ENCODE peak calls at places on chromosome 20, in six cellular contexts. One of them, this sample, is unnamed.

GRCh38 chr20:55004044-55004443 is 528.7 kb downstream of the DOK5 start:
- DNase-seq in H1: no peak
- DNase-seq in neuronal stem cell: no peak
- DNase-seq in IMR-90: no peak
- DNase-seq in trophoblast cell: no peak
- DNase-seq in mesendoderm: peak; percentile 6
- DNase-seq in this sample: no peak

GRCh38 chr20:2101057-2101934 is at the start of gene STK35:
- DNase-seq in neuronal stem cell: no peak
- DNase-seq in H1: peak; percentile 80
- DNase-seq in mesendoderm: peak; percentile 76
- DNase-seq in trophoblast cell: peak; percentile 73
- DNase-seq in IMR-90: no peak
- DNase-seq in this sample: no peak

GRCh38 chr20:24587384-24588046 is 118.1 kb downstream of the SYNDIG1 start:
- DNase-seq in neuronal stem cell: no peak
- DNase-seq in mesendoderm: no peak
- DNase-seq in trophoblast cell: no peak
- DNase-seq in IMR-90: no peak
- DNase-seq in H1: no peak
- DNase-seq in this sample: no peak

GRCh38 chr20:44034965-44035635 is 120.4 kb downstream of the TOX2 start:
- DNase-seq in H1: peak; percentile 32
- DNase-seq in trophoblast cell: no peak
- DNase-seq in mesendoderm: no peak
- DNase-seq in neuronal stem cell: no peak
- DNase-seq in IMR-90: no peak
- DNase-seq in this sample: no peak

GRCh38 chr20:40452758-40453157 is 236.3 kb downstream of the MAFB start:
- DNase-seq in H1: no peak
- DNase-seq in trophoblast cell: no peak
- DNase-seq in IMR-90: no peak
- DNase-seq in neuronal stem cell: no peak
- DNase-seq in mesendoderm: no peak
- DNase-seq in this sample: no peak

GRCh38 chr20:43015566-43015965 is 174.1 kb downstream of the PTPRT start:
- DNase-seq in H1: no peak
- DNase-seq in trophoblast cell: no peak
- DNase-seq in mesendoderm: no peak
- DNase-seq in IMR-90: no peak
- DNase-seq in neuronal stem cell: no peak
- DNase-seq in this sample: no peak

GRCh38 chr20:6685181-6685582 is 82.3 kb upstream of the BMP2 start:
- DNase-seq in IMR-90: no peak
- DNase-seq in trophoblast cell: no peak
- DNase-seq in mesendoderm: no peak
- DNase-seq in neuronal stem cell: no peak
- DNase-seq in H1: no peak
- DNase-seq in this sample: peak; percentile 43

GRCh38 chr20:57594092-57594911 is 25.9 kb downstream of the ZBP1 start:
- DNase-seq in trophoblast cell: peak; percentile 72
- DNase-seq in mesendoderm: peak; percentile 34
- DNase-seq in IMR-90: peak; percentile 8
- DNase-seq in H1: peak; percentile 93
- DNase-seq in neuronal stem cell: peak; percentile 62
- DNase-seq in this sample: peak; percentile 30

GRCh38 chr20:59043698-59044097 is 1.1 kb upstream of the PRELID3B start:
- DNase-seq in trophoblast cell: peak; percentile 62
- DNase-seq in neuronal stem cell: no peak
- DNase-seq in mesendoderm: no peak
- DNase-seq in H1: no peak
- DNase-seq in IMR-90: no peak
- DNase-seq in this sample: no peak

GRCh38 chr20:10328897-10329255 is 105.1 kb downstream of the MKKS start:
- DNase-seq in H1: no peak
- DNase-seq in trophoblast cell: no peak
- DNase-seq in neuronal stem cell: no peak
- DNase-seq in mesendoderm: no peak
- DNase-seq in IMR-90: no peak
- DNase-seq in this sample: no peak

GRCh38 chr20:11457476-11457875 is 460.2 kb upstream of the BTBD3 start:
- DNase-seq in trophoblast cell: no peak
- DNase-seq in mesendoderm: no peak
- DNase-seq in H1: no peak
- DNase-seq in IMR-90: no peak
- DNase-seq in neuronal stem cell: no peak
- DNase-seq in this sample: peak; percentile 11

GRCh38 chr20:34362502-34363061 is 491 bp upstream of the ITCH start:
- DNase-seq in neuronal stem cell: peak; percentile 6
- DNase-seq in IMR-90: no peak
- DNase-seq in trophoblast cell: peak; percentile 44
- DNase-seq in mesendoderm: no peak
- DNase-seq in H1: no peak
- DNase-seq in this sample: no peak

GRCh38 chr20:50286609-50287008 is 96.0 kb downstream of the CEBPB start:
- DNase-seq in IMR-90: peak; percentile 88
- DNase-seq in neuronal stem cell: no peak
- DNase-seq in H1: no peak
- DNase-seq in mesendoderm: peak; percentile 59
- DNase-seq in trophoblast cell: peak; percentile 31
- DNase-seq in this sample: peak; percentile 85

GRCh38 chr20:32763202-32763999 is 1.2 kb downstream of the DNMT3B start:
- DNase-seq in trophoblast cell: peak; percentile 13
- DNase-seq in mesendoderm: peak; percentile 62
- DNase-seq in neuronal stem cell: no peak
- DNase-seq in H1: no peak
- DNase-seq in IMR-90: no peak
- DNase-seq in this sample: no peak

GRCh38 chr20:41342474-41343464 is 2.1 kb downstream of the LPIN3 start:
- DNase-seq in neuronal stem cell: no peak
- DNase-seq in mesendoderm: no peak
- DNase-seq in trophoblast cell: no peak
- DNase-seq in IMR-90: no peak
- DNase-seq in H1: no peak
- DNase-seq in this sample: no peak

GRCh38 chr20:48923149-48923718 is 1.7 kb downstream of the ARFGEF2 start:
- DNase-seq in mesendoderm: no peak
- DNase-seq in neuronal stem cell: no peak
- DNase-seq in trophoblast cell: peak; percentile 57
- DNase-seq in IMR-90: no peak
- DNase-seq in H1: no peak
- DNase-seq in this sample: peak; percentile 48

GRCh38 chr20:48920527-48921167 is 864 bp upstream of the ARFGEF2 start:
- DNase-seq in IMR-90: no peak
- DNase-seq in mesendoderm: no peak
- DNase-seq in neuronal stem cell: no peak
- DNase-seq in H1: no peak
- DNase-seq in trophoblast cell: no peak
- DNase-seq in this sample: no peak

GRCh38 chr20:48921883-48922867 is 664 bp downstream of the ARFGEF2 start:
- DNase-seq in IMR-90: peak; percentile 34
- DNase-seq in H1: no peak
- DNase-seq in neuronal stem cell: no peak
- DNase-seq in trophoblast cell: peak; percentile 57
- DNase-seq in mesendoderm: peak; percentile 77
- DNase-seq in this sample: peak; percentile 57

GRCh38 chr20:48919882-48920526 is 1.5 kb upstream of the ARFGEF2 start:
- DNase-seq in neuronal stem cell: no peak
- DNase-seq in H1: no peak
- DNase-seq in IMR-90: no peak
- DNase-seq in trophoblast cell: no peak
- DNase-seq in mesendoderm: peak; percentile 54
- DNase-seq in this sample: peak; percentile 35

GRCh38 chr20:48921168-48921882 is at the start of gene ARFGEF2:
- DNase-seq in neuronal stem cell: peak; percentile 94
- DNase-seq in trophoblast cell: peak; percentile 98
- DNase-seq in mesendoderm: peak; percentile 97
- DNase-seq in IMR-90: peak; percentile 87
- DNase-seq in H1: peak; percentile 96
- DNase-seq in this sample: peak; percentile 93
- H3K36me3 ChIP-seq in neuronal stem cell: no peaks in the 10 kb centered on the region
- H3K36me3 ChIP-seq in trophoblast cell: no peaks in the 10 kb centered on the region
- H3K36me3 ChIP-seq in mesendoderm: no peaks in the 10 kb centered on the region
- H3K36me3 ChIP-seq in IMR-90: no peaks in the 10 kb centered on the region
- H3K36me3 ChIP-seq in H1: no peaks in the 10 kb centered on the region
- H3K36me3 ChIP-seq in this sample: no peaks in the 10 kb centered on the region

DNA sequence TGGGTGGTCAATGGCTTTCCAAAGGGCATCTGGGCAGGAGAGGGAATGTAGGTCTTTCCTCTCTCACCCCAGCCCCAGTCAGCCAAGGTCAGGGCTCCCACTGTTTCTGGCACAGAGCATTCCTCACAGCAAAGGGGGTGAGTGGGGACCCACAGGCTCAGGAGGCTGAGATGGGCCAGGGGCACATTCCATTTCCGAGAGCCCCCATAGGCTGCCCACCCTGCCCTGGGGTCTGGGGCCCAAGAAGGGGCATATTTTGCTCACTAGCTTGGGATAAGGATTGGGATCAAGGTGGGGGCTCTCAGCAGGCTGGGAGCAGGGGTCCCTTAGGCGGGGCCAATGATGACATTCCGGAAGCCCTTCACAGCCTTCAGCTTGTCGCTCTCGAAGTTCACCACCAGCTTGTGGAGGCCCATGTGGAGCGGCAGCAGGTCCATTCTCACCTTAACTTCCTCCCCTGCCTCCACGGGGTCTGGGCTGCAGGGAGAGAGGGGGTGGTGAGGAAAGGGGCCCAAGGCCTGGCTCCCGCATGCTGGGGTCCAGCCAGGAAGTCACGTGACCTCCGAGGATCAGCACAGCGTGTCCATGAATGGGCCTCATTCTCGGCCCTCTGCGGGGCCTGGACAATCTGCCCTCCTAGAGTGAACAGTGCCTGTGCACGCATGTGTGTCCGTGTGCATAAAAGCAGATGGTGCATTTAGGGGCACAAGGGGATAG is 35.0 kb downstream of the TGM2 start:
- DNase-seq in trophoblast cell: no peak
- DNase-seq in IMR-90: no peak
- DNase-seq in H1: no peak
- DNase-seq in neuronal stem cell: no peak
- DNase-seq in mesendoderm: no peak
- DNase-seq in this sample: no peak
- H4K8ac ChIP-seq in trophoblast cell: no peak overlapping the region
- H4K8ac ChIP-seq in IMR-90: no peak overlapping the region
- H4K8ac ChIP-seq in H1: no peak overlapping the region
- H4K8ac ChIP-seq in neuronal stem cell: no peak overlapping the region
- H4K8ac ChIP-seq in mesendoderm: no peak overlapping the region
- H4K8ac ChIP-seq in this sample: no peak overlapping the region

GRCh38 chr20:62368303-62368628 is 1.2 kb upstream of the LAMA5 start:
- DNase-seq in mesendoderm: no peak
- DNase-seq in trophoblast cell: no peak
- DNase-seq in H1: no peak
- DNase-seq in neuronal stem cell: no peak
- DNase-seq in IMR-90: no peak
- DNase-seq in this sample: no peak

GRCh38 chr20:62367136-62367482 is at the start of gene LAMA5:
- DNase-seq in H1: no peak
- DNase-seq in neuronal stem cell: peak; percentile 77
- DNase-seq in trophoblast cell: no peak
- DNase-seq in IMR-90: no peak
- DNase-seq in mesendoderm: peak; percentile 70
- DNase-seq in this sample: no peak

GRCh38 chr20:62366370-62367135 is 559 bp downstream of the LAMA5 start:
- DNase-seq in H1: peak; percentile 85
- DNase-seq in trophoblast cell: peak; percentile 88
- DNase-seq in IMR-90: no peak
- DNase-seq in neuronal stem cell: peak; percentile 66
- DNase-seq in mesendoderm: peak; percentile 91
- DNase-seq in this sample: no peak

GRCh38 chr20:62368629-62369507 is 1.8 kb upstream of the LAMA5 start:
- DNase-seq in neuronal stem cell: peak; percentile 73
- DNase-seq in IMR-90: peak; percentile 50
- DNase-seq in mesendoderm: peak; percentile 84
- DNase-seq in trophoblast cell: peak; percentile 42
- DNase-seq in H1: peak; percentile 79
- DNase-seq in this sample: peak; percentile 79

DNA sequence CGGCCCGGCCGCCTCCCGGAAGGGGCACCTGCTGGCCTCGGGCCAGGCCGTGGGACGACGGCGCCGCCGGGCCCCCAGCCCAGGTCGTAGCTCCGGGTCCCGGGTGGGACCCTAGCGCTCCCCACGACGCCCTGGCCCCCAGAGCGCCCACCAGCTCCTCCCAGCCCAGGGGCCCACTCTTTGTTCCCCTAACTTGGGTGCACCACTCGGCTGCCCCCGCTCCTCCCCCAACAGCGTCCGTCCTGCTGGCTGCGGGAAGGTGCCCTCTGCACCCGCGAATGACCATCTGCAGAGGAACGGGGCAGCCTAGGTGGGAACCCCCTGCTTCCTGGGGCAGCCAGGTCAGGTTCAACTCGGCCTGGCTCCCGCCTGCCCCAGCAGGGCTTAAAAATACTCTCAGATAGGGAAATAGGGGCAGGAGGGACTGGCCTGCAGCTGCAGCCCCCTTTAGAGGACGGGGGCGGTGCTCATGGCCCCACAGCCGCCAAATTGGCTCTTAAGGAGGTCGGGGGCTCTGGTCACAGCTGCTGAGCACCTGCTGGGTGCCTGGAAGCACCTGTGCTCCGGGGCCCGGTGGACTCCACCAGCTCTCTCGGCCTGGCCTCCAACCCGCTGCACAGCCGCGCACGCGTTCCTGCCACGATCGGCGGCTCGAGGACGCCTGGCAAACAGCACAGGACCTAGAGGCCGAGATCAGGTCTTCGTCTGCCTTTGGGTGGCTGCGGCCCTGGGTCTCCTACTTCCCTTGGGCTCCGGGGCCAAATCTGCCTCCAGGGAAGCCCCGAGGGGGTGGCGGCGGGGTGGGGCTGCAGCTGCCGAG is 581 bp upstream of the LAMA5 start:
- DNase-seq in mesendoderm: peak; percentile 63
- DNase-seq in trophoblast cell: peak; percentile 82
- DNase-seq in neuronal stem cell: no peak
- DNase-seq in IMR-90: no peak
- DNase-seq in H1: peak; percentile 83
- DNase-seq in this sample: no peak
- H3K4me3 ChIP-seq in mesendoderm: no peak overlapping the region
- H3K4me3 ChIP-seq in trophoblast cell: peak overlapping the region; percentile 33
- H3K4me3 ChIP-seq in neuronal stem cell: peak overlapping the region; percentile 20
- H3K4me3 ChIP-seq in IMR-90: no peak overlapping the region
- H3K4me3 ChIP-seq in H1: peak overlapping the region; percentile 77
- H3K4me3 ChIP-seq in this sample: peak overlapping the region; percentile 53

GRCh38 chr20:31707258-31707615 is 15.4 kb downstream of the BCL2L1 start:
- DNase-seq in IMR-90: no peak
- DNase-seq in mesendoderm: no peak
- DNase-seq in neuronal stem cell: no peak
- DNase-seq in H1: no peak
- DNase-seq in trophoblast cell: no peak
- DNase-seq in this sample: no peak

GRCh38 chr20:31709939-31710338 is 12.7 kb downstream of the BCL2L1 start:
- DNase-seq in neuronal stem cell: no peak
- DNase-seq in mesendoderm: no peak
- DNase-seq in IMR-90: no peak
- DNase-seq in H1: no peak
- DNase-seq in trophoblast cell: no peak
- DNase-seq in this sample: no peak

GRCh38 chr20:31708839-31709534 is 13.7 kb downstream of the BCL2L1 start:
- DNase-seq in trophoblast cell: no peak
- DNase-seq in mesendoderm: no peak
- DNase-seq in IMR-90: no peak
- DNase-seq in H1: no peak
- DNase-seq in neuronal stem cell: no peak
- DNase-seq in this sample: no peak

GRCh38 chr20:31706607-31707257 is 15.9 kb downstream of the BCL2L1 start:
- DNase-seq in neuronal stem cell: no peak
- DNase-seq in mesendoderm: no peak
- DNase-seq in IMR-90: no peak
- DNase-seq in H1: no peak
- DNase-seq in trophoblast cell: no peak
- DNase-seq in this sample: peak; percentile 49

GRCh38 chr20:31707994-31708744 is 14.5 kb downstream of the BCL2L1 start:
- DNase-seq in neuronal stem cell: no peak
- DNase-seq in mesendoderm: no peak
- DNase-seq in trophoblast cell: no peak
- DNase-seq in H1: peak; percentile 62
- DNase-seq in IMR-90: no peak
- DNase-seq in this sample: no peak
- H3K36me3 ChIP-seq in neuronal stem cell: peaks cover 5% of the 10 kb centered on the region
- H3K36me3 ChIP-seq in mesendoderm: no peaks in the 10 kb centered on the region
- H3K36me3 ChIP-seq in trophoblast cell: peaks cover 2% of the 10 kb centered on the region
- H3K36me3 ChIP-seq in H1: peaks cover 10% of the 10 kb centered on the region
- H3K36me3 ChIP-seq in IMR-90: peaks cover 21% of the 10 kb centered on the region
- H3K36me3 ChIP-seq in this sample: peaks cover 44% of the 10 kb centered on the region

This sample was measured in mesenchymal stem cell.